ENCODE peak calls at places on chromosomes 16 and 17, in six cellular contexts. U is Panc1, E is fibroblast of the aortic adventitia, D is choroid plexus epithelial cell, C is GM23338, I is mammary epithelial cell. Y is an unnamed sample.

GRCh38 chr16:35931722-35932121 is 2472.3 kb downstream of the TP53TG3F start:
- DNase-seq in D (no peak), C (no peak), I (no peak), E (no peak), U (no peak), Y (no peak)

GRCh38 chr17:31674717-31675349 is 184.2 kb downstream of the COPRS start:
- DNase-seq in U (no peak), I (peak), E (peak), C (no peak), D (peak), Y (peak)

GRCh38 chr17:69533481-69534234 is 119.2 kb downstream of the MAP2K6 start:
- DNase-seq in I (no peak), E (no peak), U (no peak), D (no peak), C (peak), Y (no peak)

GRCh38 chr17:65656390-65657250 is 95.2 kb upstream of the AXIN2 start:
- DNase-seq in C (no peak), D (peak), I (no peak), U (no peak), E (peak), Y (peak)

GRCh38 chr16:4694664-4695451 is 1.5 kb downstream of the NUDT16L1 start:
- DNase-seq in E (peak), I (no peak), U (no peak), D (peak), C (no peak), Y (no peak)

GRCh38 chr17:50919321-50920040 is 53.3 kb upstream of the TOB1 start:
- DNase-seq in C (peak), U (no peak), D (peak), E (peak), I (peak), Y (peak)

GRCh38 chr17:50861822-50862528 is 4.2 kb downstream of the TOB1 start:
- DNase-seq in C (no peak), D (no peak), I (no peak), U (no peak), E (no peak), Y (no peak)

GRCh38 chr16:81880816-81881215 is 101.7 kb downstream of the PLCG2 start:
- DNase-seq in E (no peak), I (no peak), C (no peak), U (no peak), D (no peak), Y (no peak)

GRCh38 chr17:69410671-69411070 is 3.8 kb upstream of the MAP2K6 start:
- DNase-seq in U (no peak), D (no peak), E (no peak), I (no peak), C (no peak), Y (no peak)

GRCh38 chr17:21209511-21210175 is 4.3 kb downstream of the TMEM11 start:
- DNase-seq in D (no peak), C (no peak), I (no peak), U (no peak), E (no peak), Y (no peak)

GRCh38 chr16:87463722-87464690 is 28.8 kb downstream of the ZCCHC14 start:
- DNase-seq in E (no peak), U (no peak), C (no peak), D (peak), I (no peak), Y (no peak)

GRCh38 chr16:15949210-15950166 is at the start of gene ABCC1:
- DNase-seq in C (peak), I (peak), E (no peak), D (no peak), U (no peak), Y (no peak)

GRCh38 chr17:46774108-46774737 is 44.3 kb downstream of the WNT3 start:
- DNase-seq in I (no peak), E (peak), U (no peak), D (no peak), C (no peak), Y (no peak)

GRCh38 chr17:45747907-45748306 is 36.2 kb upstream of the CRHR1 start:
- DNase-seq in E (no peak), D (no peak), I (no peak), U (no peak), C (no peak), Y (no peak)

GRCh38 chr17:16911141-16911937 is 60.6 kb downstream of the TNFRSF13B start:
- DNase-seq in U (no peak), E (no peak), D (no peak), I (no peak), C (no peak), Y (no peak)

GRCh38 chr17:40062347-40063033 is at the start of gene THRA:
- DNase-seq in D (peak), U (no peak), C (peak), I (no peak), E (no peak), Y (peak)
- TF ChIP-seq CTCF in D (no peak), U (peak), C (peak), I (no peak), E (peak), Y (peak)

GRCh38 chr17:1203967-1204291 is 24.1 kb upstream of the ABR start:
- DNase-seq in U (no peak), D (no peak), I (no peak), C (peak), E (no peak), Y (no peak)
- H3K4me3 ChIP-seq in U (peak), D (peak), I (peak), C (peak), E (peak), Y (peak)

DNA sequence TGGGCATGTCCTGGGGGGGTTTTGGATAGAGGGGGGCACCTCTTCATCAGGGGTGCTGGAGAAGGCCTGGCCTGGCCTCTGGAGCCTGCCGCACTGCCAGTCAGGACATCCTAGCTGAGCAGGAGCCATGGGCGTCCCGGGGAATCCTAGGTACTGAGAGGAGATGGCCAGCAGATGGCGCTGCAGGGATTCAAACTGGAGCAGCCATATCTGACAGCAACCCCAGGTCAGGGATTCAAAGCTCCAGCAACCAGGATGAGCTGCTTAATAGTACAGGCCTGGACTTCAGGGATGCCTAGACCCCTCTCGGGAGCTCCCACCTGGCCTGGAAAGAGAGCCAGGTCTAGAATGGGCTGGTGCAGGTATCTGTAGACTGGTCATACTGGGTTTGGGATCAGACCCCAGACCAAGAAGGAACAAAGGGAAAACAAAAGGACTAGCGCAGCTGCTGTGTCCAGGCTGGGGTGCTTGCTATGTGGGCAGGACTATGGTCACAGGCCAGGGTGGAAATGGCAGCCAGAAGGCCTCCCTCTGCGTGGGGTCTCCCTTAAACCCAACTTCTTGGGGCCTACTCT is 306.9 kb upstream of the RBFOX1 start:
- DNase-seq in D (peak), U (peak), C (peak), I (no peak), E (no peak), Y (no peak)
- TF ChIP-seq CTCF in D (no peak), U (peak), C (peak), I (no peak), E (no peak), Y (no peak)

GRCh38 chr17:81526662-81527571 is 1.3 kb upstream of the FSCN2 start:
- DNase-seq in E (no peak), U (no peak), C (no peak), D (no peak), I (no peak), Y (no peak)

GRCh38 chr17:81529437-81529803 is 1.2 kb downstream of the FSCN2 start:
- DNase-seq in I (no peak), D (no peak), C (no peak), E (no peak), U (no peak), Y (no peak)

GRCh38 chr17:81527591-81528383 is at the start of gene FSCN2:
- DNase-seq in I (no peak), C (no peak), D (peak), E (no peak), U (no peak), Y (no peak)

GRCh38 chr17:81528651-81529436 is 667 bp downstream of the FSCN2 start:
- DNase-seq in I (no peak), E (no peak), C (no peak), U (no peak), D (no peak), Y (no peak)

GRCh38 chr17:81528384-81528650 is 140 bp downstream of the FSCN2 start:
- DNase-seq in U (no peak), D (no peak), E (no peak), C (no peak), I (no peak), Y (no peak)
- H3K4me3 ChIP-seq in U (no peak), D (no peak), E (no peak), C (no peak), I (no peak), Y (no peak)